ENCODE peak calls at places on chromosomes 6 and 20, in six cellular contexts. W, Z, K, X, N and E are unnamed samples.

GRCh38 chr6:57085441-57085840 is 4.5 kb upstream of the ZNF451 start:
- DNase-seq in W (no peak), Z (no peak), K (no peak), X (no peak), N (peak), E (no peak)

GRCh38 chr6:107956586-107957164 is 1.3 kb downstream of the SEC63 start:
- DNase-seq in W (peak), Z (no peak), K (peak), X (no peak), N (peak), E (no peak)

GRCh38 chr6:89985744-89986493 is 91.7 kb downstream of the GJA10 start:
- DNase-seq in W (no peak), Z (no peak), K (no peak), X (no peak), N (peak), E (peak)

GRCh38 chr20:38805958-38806854 is 709 bp downstream of the PPP1R16B start:
- DNase-seq in W (no peak), Z (no peak), K (peak), X (no peak), N (peak), E (no peak)

GRCh38 chr20:57414867-57415592 is 23.8 kb downstream of the RBM38 start:
- DNase-seq in W (no peak), Z (no peak), K (no peak), X (no peak), N (peak), E (no peak)

GRCh38 chr6:105174512-105174911 is 5.3 kb downstream of the POPDC3 start:
- DNase-seq in W (no peak), Z (no peak), K (no peak), X (no peak), N (peak), E (no peak)

GRCh38 chr6:138403324-138403800 is 661 bp upstream of the HEBP2 start:
- DNase-seq in W (peak), Z (peak), K (peak), X (no peak), N (peak), E (peak)

GRCh38 chr6:1611322-1611571 is 1.5 kb downstream of the FOXC1 start:
- DNase-seq in W (no peak), Z (no peak), K (peak), X (no peak), N (peak), E (no peak)

GRCh38 chr20:63495771-63496403 is 3.0 kb downstream of the EEF1A2 start:
- DNase-seq in W (peak), Z (peak), K (peak), X (no peak), N (peak), E (no peak)

GRCh38 chr20:4866429-4866828 is 134.9 kb downstream of the SLC23A2 start:
- DNase-seq in W (no peak), Z (no peak), K (no peak), X (no peak), N (no peak), E (no peak)
- H3K27ac ChIP-seq in W (no peak), Z (no peak), K (no peak), X (no peak), N (no peak), E (no peak)

GRCh38 chr20:32203556-32204484 is 3.7 kb downstream of the PLAGL2 start:
- DNase-seq in W (no peak), Z (no peak), K (no peak), X (no peak), N (peak), E (no peak)

GRCh38 chr20:32206383-32207210 is 946 bp downstream of the PLAGL2 start:
- DNase-seq in W (no peak), Z (no peak), K (no peak), X (no peak), N (peak), E (no peak)

GRCh38 chr20:32207211-32207625 is 325 bp downstream of the PLAGL2 start:
- DNase-seq in W (peak), Z (no peak), K (no peak), X (no peak), N (no peak), E (no peak)

GRCh38 chr20:32204485-32205115 is 2.9 kb downstream of the PLAGL2 start:
- DNase-seq in W (no peak), Z (no peak), K (no peak), X (no peak), N (no peak), E (no peak)

DNA sequence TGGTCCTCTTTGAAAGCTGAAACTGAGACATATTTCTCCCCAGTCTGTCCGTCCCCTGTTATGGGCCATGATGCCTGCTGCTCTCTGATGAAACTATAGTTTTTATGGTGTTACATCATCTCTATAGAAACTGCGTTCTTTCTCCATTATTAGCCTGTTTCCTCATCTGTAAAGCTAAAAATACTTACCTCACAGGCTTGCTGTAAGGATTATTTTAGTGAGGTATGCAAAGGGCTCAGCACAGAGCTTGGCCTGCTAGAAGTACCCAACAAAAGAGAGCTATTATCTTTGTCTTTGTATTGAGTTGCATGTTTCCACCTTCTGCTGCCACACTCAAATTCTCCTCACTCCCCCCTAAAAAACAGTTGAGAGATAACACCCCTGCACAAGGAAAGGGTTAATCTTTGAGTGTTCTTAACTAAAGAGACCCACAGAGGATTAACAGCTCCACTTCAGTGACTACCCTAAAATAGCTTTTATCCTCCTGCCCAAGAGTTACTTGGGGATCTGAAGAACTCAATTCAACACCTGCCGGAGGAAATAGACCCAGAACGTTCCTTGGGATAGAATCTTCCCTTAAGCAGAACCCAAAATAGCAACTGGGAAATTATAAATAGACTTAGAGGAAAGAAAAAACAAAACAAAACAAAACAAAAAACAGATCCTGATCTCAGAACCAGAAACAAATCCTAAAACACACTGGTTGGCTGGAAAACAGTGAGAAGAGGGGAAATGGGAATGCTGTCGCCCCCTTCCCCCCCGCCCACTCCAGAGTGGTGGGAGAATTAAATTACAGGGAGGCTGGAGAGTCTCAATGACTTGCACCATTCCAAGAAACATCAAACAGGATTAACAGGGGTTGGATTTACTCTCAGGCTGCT is 1.8 kb downstream of the PLAGL2 start:
- DNase-seq in W (no peak), Z (no peak), K (peak), X (no peak), N (peak), E (no peak)
- H3K27ac ChIP-seq in W (no peak), Z (peak), K (peak), X (peak), N (peak), E (peak)

DNA sequence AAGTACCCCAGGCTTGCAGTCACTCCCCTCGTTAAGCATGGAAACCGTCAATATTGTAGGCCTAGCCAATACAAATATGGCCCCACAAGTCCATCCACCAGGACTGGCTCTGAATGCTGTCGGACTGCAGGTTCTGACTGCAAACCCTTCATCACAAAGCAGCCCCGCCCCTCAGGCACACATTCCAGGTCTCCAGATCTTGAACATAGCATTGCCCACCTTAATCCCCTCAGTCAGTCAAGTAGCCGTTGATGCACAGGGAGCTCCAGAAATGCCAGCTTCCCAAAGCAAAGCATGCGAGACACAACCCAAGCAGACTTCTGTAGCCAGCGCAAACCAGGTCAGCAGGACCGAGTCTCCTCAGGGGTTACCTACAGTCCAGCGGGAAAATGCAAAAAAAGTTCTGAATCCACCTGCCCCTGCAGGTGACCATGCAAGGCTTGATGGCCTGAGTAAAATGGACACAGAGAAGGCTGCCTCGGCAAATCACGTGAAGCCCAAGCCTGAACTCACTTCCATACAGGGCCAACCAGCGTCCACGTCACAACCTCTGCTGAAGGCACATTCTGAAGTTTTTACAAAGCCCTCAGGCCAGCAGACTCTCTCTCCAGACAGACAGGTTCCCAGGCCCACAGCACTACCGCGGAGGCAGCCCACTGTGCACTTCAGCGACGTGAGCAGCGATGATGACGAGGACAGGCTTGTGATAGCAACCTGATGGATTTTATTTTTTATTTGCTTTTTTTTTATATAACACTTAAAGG is 126.2 kb upstream of the EDN1 start:
- DNase-seq in W (no peak), Z (no peak), K (no peak), X (no peak), N (no peak), E (no peak)
- H3K27ac ChIP-seq in W (no peak), Z (no peak), K (no peak), X (no peak), N (no peak), E (no peak)

GRCh38 chr6:46130665-46131064 is 876 bp downstream of the ENPP4 start:
- DNase-seq in W (no peak), Z (no peak), K (no peak), X (no peak), N (peak), E (no peak)
- H3K27ac ChIP-seq in W (no peak), Z (peak), K (no peak), X (peak), N (no peak), E (no peak)

DNA sequence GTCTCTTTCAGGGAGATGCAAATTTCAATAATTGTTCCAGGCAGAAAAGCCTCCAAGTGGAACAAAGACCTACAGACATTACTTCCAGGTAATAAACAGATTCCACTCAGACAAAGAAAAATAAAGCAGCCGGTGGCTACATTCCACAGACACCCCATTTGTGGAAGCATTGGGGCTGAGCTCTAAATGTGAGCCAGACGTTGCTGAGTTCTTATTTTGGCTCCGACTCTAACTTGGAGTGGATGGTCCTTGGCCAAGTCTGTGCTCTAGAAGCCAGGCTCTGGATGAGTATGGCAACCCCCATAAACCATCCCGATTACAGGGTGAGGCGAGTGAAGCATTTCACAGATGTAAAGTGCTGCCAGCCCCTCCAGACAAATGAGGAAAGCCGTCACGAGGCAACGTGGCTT is 6.6 kb downstream of the TRAM2 start:
- DNase-seq in W (no peak), Z (no peak), K (no peak), X (no peak), N (peak), E (no peak)
- H3K27ac ChIP-seq in W (no peak), Z (peak), K (peak), X (peak), N (peak), E (no peak)